ENCODE peak calls at places on chromosome 14, in nine cellular contexts. F, N, M, K, A, D, T, B and W are unnamed samples. For H3K27me3, the result is how much of the 10 kb centered on the place peaks cover.

GRCh38 chr14:39426605-39427004 is 5.6 kb downstream of the FBXO33 start:
- DNase-seq in K (no peak), A (no peak), F (no peak), T (no peak), D (peak), M (peak), B (no peak), N (no peak), W (peak)

GRCh38 chr14:80275208-80275850 is 64.0 kb upstream of the DIO2 start:
- DNase-seq in N (no peak), B (no peak), K (no peak), F (no peak), D (no peak), M (peak), A (no peak), T (no peak), W (no peak)

GRCh38 chr14:56061051-56061450 is 57.2 kb upstream of the PELI2 start:
- DNase-seq in A (no peak), D (no peak), N (no peak), M (no peak), T (no peak), B (no peak), K (no peak), F (no peak), W (no peak)

GRCh38 chr14:90561920-90562319 is 165.1 kb downstream of the CALM1 start:
- DNase-seq in B (no peak), T (no peak), K (no peak), A (no peak), D (no peak), F (no peak), M (no peak), N (no peak), W (no peak)

GRCh38 chr14:70289138-70289537 is 70.3 kb downstream of the COX16 start:
- DNase-seq in A (no peak), D (no peak), F (no peak), M (no peak), N (no peak), B (no peak), K (peak), T (no peak), W (no peak)

GRCh38 chr14:28467611-28468010 is 299.0 kb upstream of the FOXG1 start:
- DNase-seq in N (no peak), F (no peak), B (no peak), T (no peak), D (no peak), A (no peak), M (no peak), K (no peak), W (no peak)

GRCh38 chr14:95365401-95365800 is 45.7 kb upstream of the CLMN start:
- DNase-seq in F (no peak), M (no peak), K (no peak), A (no peak), D (no peak), B (no peak), T (no peak), N (no peak), W (no peak)

GRCh38 chr14:101965145-101965531 is 765 bp downstream of the DYNC1H1 start:
- DNase-seq in N (peak), K (peak), F (peak), A (peak), M (peak), D (peak), B (peak), T (peak), W (peak)

GRCh38 chr14:76997257-76997970 is 31.1 kb downstream of the IRF2BPL start:
- DNase-seq in F (no peak), B (no peak), A (no peak), N (no peak), T (no peak), D (no peak), M (peak), K (no peak), W (no peak)

GRCh38 chr14:63878052-63878451 is 25.2 kb downstream of the SYNE2 start:
- DNase-seq in T (no peak), B (no peak), K (no peak), N (no peak), D (no peak), A (no peak), F (no peak), M (no peak), W (no peak)

GRCh38 chr14:63877594-63877993 is 24.8 kb downstream of the SYNE2 start:
- DNase-seq in N (no peak), F (no peak), T (no peak), B (no peak), A (no peak), K (no peak), M (no peak), D (no peak), W (no peak)

GRCh38 chr14:63874223-63874622 is 21.4 kb downstream of the SYNE2 start:
- DNase-seq in T (no peak), A (no peak), D (no peak), K (no peak), B (no peak), M (no peak), N (no peak), F (no peak), W (no peak)

GRCh38 chr14:63878792-63879191 is 26.0 kb downstream of the SYNE2 start:
- DNase-seq in K (no peak), D (no peak), T (no peak), B (no peak), N (no peak), M (no peak), A (no peak), F (no peak), W (no peak)

GRCh38 chr14:63875311-63875710 is 22.5 kb downstream of the SYNE2 start:
- DNase-seq in A (no peak), D (no peak), F (no peak), B (no peak), K (no peak), M (peak), N (no peak), T (no peak), W (no peak)
- H3K27me3 ChIP-seq in A (under half), D (under half), F (under half), B (under half), K (under half), M (under half), N (under half), T (under half), W (under half)

GRCh38 chr14:60332869-60333268 is 83.8 kb downstream of the PPM1A start:
- DNase-seq in M (no peak), K (no peak), T (no peak), F (no peak), D (no peak), A (no peak), N (no peak), B (no peak), W (no peak)
- H3K4me3 ChIP-seq in M (no peak), K (no peak), T (no peak), F (no peak), D (no peak), A (peak), N (no peak), B (no peak), W (no peak)

GRCh38 chr14:61811882-61812346 is 49.7 kb downstream of the SNAPC1 start:
- DNase-seq in M (no peak), D (peak), A (no peak), K (no peak), T (no peak), F (no peak), B (no peak), N (no peak), W (no peak)

GRCh38 chr14:61812347-61813100 is 50.3 kb downstream of the SNAPC1 start:
- DNase-seq in N (no peak), D (peak), T (no peak), A (no peak), F (no peak), B (no peak), K (no peak), M (peak), W (no peak)

DNA sequence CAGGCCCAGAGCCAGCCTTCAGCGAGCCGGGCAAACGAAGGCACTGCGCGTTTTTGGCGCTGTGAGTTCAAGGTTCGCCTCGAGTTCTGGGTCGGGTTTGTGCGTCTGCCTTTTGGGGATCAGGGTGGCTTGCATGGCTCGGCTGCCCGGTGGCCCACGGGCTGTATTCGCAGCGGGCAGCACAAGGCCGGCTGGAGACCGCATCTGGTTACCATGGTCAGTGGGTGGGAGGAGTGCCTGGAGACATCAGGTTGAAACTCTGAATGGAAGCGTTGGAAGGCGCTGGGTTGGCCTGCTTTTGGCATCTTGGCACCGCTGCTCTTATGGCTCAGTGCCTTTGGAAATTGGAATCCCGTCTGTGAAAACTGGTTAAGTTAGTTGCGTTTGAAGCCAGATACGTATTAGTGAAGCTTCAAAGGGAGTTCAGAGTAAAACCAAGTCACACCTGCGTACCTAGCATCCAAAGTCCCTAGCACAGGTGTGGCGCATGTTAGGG is 50.9 kb downstream of the SNAPC1 start:
- DNase-seq in B (no peak), T (no peak), K (no peak), F (no peak), D (peak), N (no peak), M (peak), A (no peak), W (no peak)
- H3K27me3 ChIP-seq in B (under half), T (under half), K (under half), F (under half), D (half or more), N (under half), M (under half), A (under half), W (under half)

GRCh38 chr14:59206892-59207291 is 18.4 kb downstream of the DAAM1 start:
- DNase-seq in T (no peak), N (no peak), D (no peak), B (no peak), F (no peak), A (no peak), M (no peak), K (no peak), W (no peak)
- H3K4me3 ChIP-seq in T (no peak), N (no peak), D (no peak), B (no peak), F (no peak), A (no peak), M (no peak), K (no peak), W (no peak)

DNA sequence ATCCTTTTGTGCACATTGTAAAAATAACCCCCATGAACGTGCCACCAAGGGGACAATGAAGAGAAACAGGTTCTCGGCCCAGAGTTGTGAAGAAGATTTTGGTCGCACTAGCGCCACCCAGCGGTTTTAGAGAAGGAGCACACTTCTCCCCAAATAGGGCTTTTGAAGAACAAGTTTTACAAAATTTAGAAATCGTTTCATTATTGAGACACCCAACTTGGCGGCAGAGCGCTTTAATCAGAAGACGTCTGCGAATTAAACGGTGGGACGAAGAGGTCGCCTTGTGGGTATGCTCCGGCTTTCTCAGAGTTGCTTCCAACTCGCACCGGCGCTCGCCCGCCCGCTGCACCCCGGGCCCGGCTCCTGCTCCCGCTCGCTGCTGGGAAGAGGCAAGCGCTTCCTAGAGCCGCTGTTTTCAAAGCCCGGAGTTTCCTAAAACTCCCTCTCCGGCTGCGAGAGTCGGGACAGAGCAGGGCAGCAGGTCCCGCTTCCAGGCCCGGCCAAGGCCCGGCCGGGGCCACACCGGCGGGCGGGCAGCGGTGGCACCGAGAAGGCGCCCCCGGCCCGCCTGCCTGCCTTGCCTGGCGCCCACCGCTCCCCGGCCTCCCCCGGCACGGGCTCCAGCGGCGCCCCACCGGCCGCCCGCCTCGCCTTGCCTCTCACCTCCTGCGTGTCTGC is 672 bp downstream of the FOXA1 start:
- DNase-seq in K (no peak), N (no peak), F (peak), T (peak), A (no peak), D (peak), B (no peak), M (peak), W (no peak)
- H3K27me3 ChIP-seq in K (under half), N (half or more), F (under half), T (under half), A (under half), D (half or more), B (under half), M (half or more), W (under half)

GRCh38 chr14:20801726-20802125 is 918 bp downstream of the RNASE1 start:
- DNase-seq in B (no peak), K (no peak), A (no peak), D (no peak), N (no peak), T (peak), M (no peak), F (peak), W (no peak)

GRCh38 chr14:20805485-20805884 is 2.8 kb upstream of the RNASE1 start:
- DNase-seq in N (no peak), B (no peak), D (no peak), F (no peak), T (no peak), A (no peak), M (no peak), K (no peak), W (no peak)

GRCh38 chr14:20799955-20800544 is 2.6 kb downstream of the RNASE1 start:
- DNase-seq in N (peak), B (no peak), A (no peak), T (peak), M (no peak), D (peak), F (no peak), K (no peak), W (no peak)

GRCh38 chr14:20803221-20803620 is 577 bp upstream of the RNASE1 start:
- DNase-seq in K (no peak), M (no peak), D (no peak), A (no peak), N (no peak), B (no peak), T (no peak), F (no peak), W (no peak)

GRCh38 chr14:20802341-20803084 is at the start of gene RNASE1:
- DNase-seq in M (no peak), F (peak), B (no peak), T (peak), D (no peak), A (no peak), K (no peak), N (peak), W (no peak)
- H3K4me3 ChIP-seq in M (no peak), F (peak), B (no peak), T (peak), D (no peak), A (no peak), K (no peak), N (peak), W (no peak)

GRCh38 chr14:63854330-63854729 is 1.5 kb downstream of the SYNE2 start:
- DNase-seq in M (no peak), A (no peak), N (no peak), K (no peak), F (no peak), D (no peak), B (no peak), T (no peak), W (no peak)

GRCh38 chr14:63852271-63852816 is 460 bp upstream of the SYNE2 start:
- DNase-seq in F (no peak), N (no peak), K (no peak), M (peak), A (no peak), D (peak), T (no peak), B (no peak), W (no peak)

GRCh38 chr14:63855272-63855671 is 2.5 kb downstream of the SYNE2 start:
- DNase-seq in K (no peak), T (no peak), A (no peak), N (no peak), F (no peak), B (no peak), D (no peak), M (no peak), W (no peak)

GRCh38 chr14:63853831-63854293 is 1.1 kb downstream of the SYNE2 start:
- DNase-seq in F (peak), K (peak), A (peak), B (peak), M (peak), D (peak), N (peak), T (peak), W (peak)

GRCh38 chr14:63852817-63853730 is at the start of gene SYNE2:
- DNase-seq in F (peak), D (peak), K (peak), A (peak), T (peak), M (peak), N (no peak), B (peak), W (peak)
- H3K27me3 ChIP-seq in F (under half), D (under half), K (under half), A (under half), T (under half), M (under half), N (under half), B (under half), W (under half)

GRCh38 chr14:60206249-60206670 is 41.1 kb upstream of the DHRS7 start:
- DNase-seq in K (no peak), T (no peak), N (no peak), M (no peak), A (no peak), F (no peak), B (no peak), D (no peak), W (no peak)

GRCh38 chr14:60206837-60207533 is 41.8 kb upstream of the DHRS7 start:
- DNase-seq in F (no peak), M (no peak), B (no peak), N (no peak), A (no peak), T (no peak), D (no peak), K (no peak), W (no peak)

GRCh38 chr14:60204843-60205774 is 39.9 kb upstream of the DHRS7 start:
- DNase-seq in N (no peak), A (no peak), M (no peak), T (no peak), D (peak), K (no peak), B (no peak), F (no peak), W (no peak)

GRCh38 chr14:60199321-60199720 is 34.1 kb upstream of the DHRS7 start:
- DNase-seq in K (no peak), F (no peak), B (no peak), D (no peak), M (no peak), T (no peak), A (no peak), N (no peak), W (no peak)

DNA sequence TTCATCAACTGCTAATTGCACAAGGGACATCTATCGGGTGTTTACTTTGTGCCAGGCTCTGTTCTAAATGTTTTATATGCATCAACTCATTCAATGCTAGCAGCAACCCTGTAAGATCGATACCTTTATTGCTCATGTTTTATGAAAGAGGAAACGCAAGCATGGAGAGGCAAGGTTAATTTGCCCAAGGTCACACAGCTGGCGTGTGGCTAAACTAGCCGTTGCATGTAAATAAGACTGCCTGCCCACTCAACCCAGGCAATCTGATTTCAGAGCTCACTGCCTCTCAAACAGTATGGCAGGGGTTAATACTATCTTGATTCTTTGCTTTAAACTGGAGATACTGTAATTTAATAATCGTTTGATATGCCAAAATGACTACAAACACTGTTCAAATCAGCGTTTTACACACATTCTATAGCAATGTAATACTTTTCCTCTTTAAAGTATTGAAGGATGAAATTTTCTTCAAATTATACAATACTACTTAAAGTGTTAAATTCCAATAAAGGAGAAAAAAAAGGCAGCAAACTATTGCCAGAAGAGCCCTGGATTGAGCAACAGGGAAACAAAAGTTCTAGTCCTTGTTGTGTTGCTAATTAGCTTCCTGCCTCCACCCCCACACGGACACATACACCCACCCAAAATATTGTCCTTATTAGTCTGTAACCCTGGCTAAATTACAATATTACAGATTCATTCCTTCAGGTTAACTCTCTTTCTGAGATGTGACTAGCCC is 39.1 kb upstream of the DHRS7 start:
- DNase-seq in T (no peak), D (peak), N (no peak), K (no peak), A (no peak), B (no peak), F (no peak), M (no peak), W (no peak)
- H3K4me3 ChIP-seq in T (no peak), D (peak), N (no peak), K (no peak), A (no peak), B (no peak), F (no peak), M (no peak), W (no peak)

DNA sequence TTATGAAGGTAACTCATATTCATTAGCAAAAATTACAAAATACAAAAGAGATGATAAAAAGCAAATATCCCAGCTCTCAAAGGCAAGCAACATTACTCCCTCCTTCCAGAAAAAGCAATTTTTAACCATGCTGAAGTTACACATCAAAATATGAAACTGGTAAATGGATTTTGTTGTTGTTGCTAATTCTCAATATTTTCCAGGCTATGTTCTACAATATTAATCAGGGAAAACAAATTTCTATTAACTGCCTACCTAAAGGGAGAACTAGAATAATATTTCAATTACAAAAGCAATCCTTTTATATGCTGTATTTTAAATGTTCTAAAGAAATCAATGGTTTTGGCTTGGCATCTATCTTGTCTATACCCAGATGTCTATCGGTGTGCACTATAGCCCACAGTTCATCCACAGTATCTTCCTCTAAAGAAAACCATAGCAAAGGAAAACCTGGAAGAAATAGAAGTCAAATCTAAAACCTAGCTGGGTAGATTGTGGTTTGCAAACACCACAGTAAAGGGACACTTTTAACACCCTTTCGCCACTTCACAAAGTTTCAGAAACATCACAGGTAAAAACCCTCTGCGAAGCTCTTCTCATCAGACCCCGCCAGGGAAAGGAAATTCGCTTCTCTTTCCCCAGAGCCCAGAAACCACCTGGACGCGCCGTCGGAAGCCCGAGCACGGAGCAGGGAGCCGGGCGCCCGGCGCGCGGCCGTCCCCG is 32.0 kb downstream of the TC2N start:
- DNase-seq in F (no peak), N (no peak), T (no peak), A (peak), K (no peak), M (no peak), B (no peak), D (peak), W (peak)
- H3K27me3 ChIP-seq in F (under half), N (under half), T (under half), A (under half), K (under half), M (under half), B (under half), D (under half), W (under half)

DNA sequence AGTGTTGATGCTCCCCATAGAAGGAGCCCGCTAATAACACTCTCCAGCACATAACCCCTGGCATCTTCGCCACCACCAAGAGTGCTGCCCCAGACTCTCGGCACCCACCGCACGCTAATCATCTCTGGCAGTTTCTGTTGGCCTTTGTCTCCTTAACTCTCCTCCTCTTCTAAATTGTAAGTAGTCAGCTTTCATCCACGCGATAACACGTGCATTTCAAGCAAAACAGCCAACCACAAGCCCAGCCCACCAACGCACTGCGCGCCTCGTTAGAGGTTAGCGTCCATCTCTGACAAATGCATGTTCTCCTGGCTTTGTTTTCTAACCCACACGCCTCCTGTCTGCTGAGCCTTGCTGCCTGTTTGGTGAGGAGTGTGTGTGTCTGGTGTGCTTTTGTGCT is 61.1 kb upstream of the RIN3 start:
- DNase-seq in B (no peak), F (no peak), D (no peak), A (no peak), N (no peak), K (no peak), T (no peak), M (no peak), W (no peak)
- H3K4me3 ChIP-seq in B (no peak), F (no peak), D (no peak), A (no peak), N (no peak), K (no peak), T (no peak), M (no peak), W (no peak)